ENCODE peak calls at places on chromosomes 2 and 18, in eight cellular contexts. One of them, this sample, is unnamed.

GRCh38 chr2:160209457-160209856 is 9.4 kb upstream of the ITGB6 start:
- DNase-seq in EL: peak; percentile 96
- DNase-seq in stimulated activated CD4-positive, alpha-beta T cell treated with anti-CD3 and anti-CD28 coated beads, TNF-alpha, amount 100 ng/mL, for 4 hours: no peak
- DNase-seq in activated T-cell treated with anti-CD3 and anti-CD28 coated beads, Interleukin-2, amount 50 U/mL, for 1 hour: no peak
- DNase-seq in psoas muscle: no peak
- DNase-seq in HCT116: no peak
- DNase-seq in stomach: no peak
- DNase-seq in ELF-1: no peak
- DNase-seq in this sample: no peak

GRCh38 chr2:3747032-3747654 is 43.8 kb downstream of the DCDC2C start:
- DNase-seq in EL: no peak
- DNase-seq in stimulated activated CD4-positive, alpha-beta T cell treated with anti-CD3 and anti-CD28 coated beads, TNF-alpha, amount 100 ng/mL, for 4 hours: no peak
- DNase-seq in activated T-cell treated with anti-CD3 and anti-CD28 coated beads, Interleukin-2, amount 50 U/mL, for 1 hour: no peak
- DNase-seq in psoas muscle: no peak
- DNase-seq in HCT116: no peak
- DNase-seq in stomach: no peak
- DNase-seq in ELF-1: no peak
- DNase-seq in this sample: no peak

GRCh38 chr2:20652673-20653575 is 2.0 kb upstream of the HS1BP3 start:
- DNase-seq in EL: no peak
- DNase-seq in stimulated activated CD4-positive, alpha-beta T cell treated with anti-CD3 and anti-CD28 coated beads, TNF-alpha, amount 100 ng/mL, for 4 hours: no peak
- DNase-seq in activated T-cell treated with anti-CD3 and anti-CD28 coated beads, Interleukin-2, amount 50 U/mL, for 1 hour: no peak
- DNase-seq in psoas muscle: peak; percentile 41
- DNase-seq in HCT116: no peak
- DNase-seq in stomach: no peak
- DNase-seq in ELF-1: no peak
- DNase-seq in this sample: peak; percentile 37

GRCh38 chr2:25606892-25607291 is 66.5 kb downstream of the DTNB start:
- DNase-seq in EL: peak; percentile 32
- DNase-seq in stimulated activated CD4-positive, alpha-beta T cell treated with anti-CD3 and anti-CD28 coated beads, TNF-alpha, amount 100 ng/mL, for 4 hours: no peak
- DNase-seq in activated T-cell treated with anti-CD3 and anti-CD28 coated beads, Interleukin-2, amount 50 U/mL, for 1 hour: no peak
- DNase-seq in psoas muscle: no peak
- DNase-seq in HCT116: no peak
- DNase-seq in stomach: no peak
- DNase-seq in ELF-1: no peak
- DNase-seq in this sample: no peak

GRCh38 chr18:54181856-54182612 is 42.4 kb downstream of the MBD2 start:
- DNase-seq in EL: peak; percentile 35
- DNase-seq in stimulated activated CD4-positive, alpha-beta T cell treated with anti-CD3 and anti-CD28 coated beads, TNF-alpha, amount 100 ng/mL, for 4 hours: no peak
- DNase-seq in activated T-cell treated with anti-CD3 and anti-CD28 coated beads, Interleukin-2, amount 50 U/mL, for 1 hour: no peak
- DNase-seq in psoas muscle: no peak
- DNase-seq in HCT116: no peak
- DNase-seq in stomach: no peak
- DNase-seq in ELF-1: no peak
- DNase-seq in this sample: no peak

GRCh38 chr18:8084160-8084559 is 517.0 kb downstream of the PTPRM start:
- DNase-seq in EL: peak; percentile 61
- DNase-seq in stimulated activated CD4-positive, alpha-beta T cell treated with anti-CD3 and anti-CD28 coated beads, TNF-alpha, amount 100 ng/mL, for 4 hours: no peak
- DNase-seq in activated T-cell treated with anti-CD3 and anti-CD28 coated beads, Interleukin-2, amount 50 U/mL, for 1 hour: no peak
- DNase-seq in psoas muscle: no peak
- DNase-seq in HCT116: peak; percentile 21
- DNase-seq in stomach: no peak
- DNase-seq in ELF-1: peak; percentile 68
- DNase-seq in this sample: no peak

GRCh38 chr2:120245520-120245835 is 7.2 kb upstream of the RALB start:
- DNase-seq in EL: no peak
- DNase-seq in stimulated activated CD4-positive, alpha-beta T cell treated with anti-CD3 and anti-CD28 coated beads, TNF-alpha, amount 100 ng/mL, for 4 hours: no peak
- DNase-seq in activated T-cell treated with anti-CD3 and anti-CD28 coated beads, Interleukin-2, amount 50 U/mL, for 1 hour: no peak
- DNase-seq in psoas muscle: peak; percentile 70
- DNase-seq in HCT116: no peak
- DNase-seq in stomach: no peak
- DNase-seq in ELF-1: peak; percentile 91
- DNase-seq in this sample: no peak

GRCh38 chr18:13051950-13052349 is 60.8 kb downstream of the CEP192 start:
- DNase-seq in EL: no peak
- DNase-seq in stimulated activated CD4-positive, alpha-beta T cell treated with anti-CD3 and anti-CD28 coated beads, TNF-alpha, amount 100 ng/mL, for 4 hours: no peak
- DNase-seq in activated T-cell treated with anti-CD3 and anti-CD28 coated beads, Interleukin-2, amount 50 U/mL, for 1 hour: no peak
- DNase-seq in psoas muscle: no peak
- DNase-seq in HCT116: no peak
- DNase-seq in stomach: no peak
- DNase-seq in ELF-1: no peak
- DNase-seq in this sample: no peak